ENCODE peak calls at places on chromosomes 3 and 15, in eight cellular contexts. K is GM12865, U is HS-5, D is BE2C, Z is NCI-H748 treated with DMSO at 0.1 percent for 48 hours, M is ovary, H is IMR-90, C is foreskin fibroblast. Q is an unnamed sample.

GRCh38 chr3:81622395-81622794 is 139.1 kb downstream of the GBE1 start:
- DNase-seq in K (no peak), U (no peak), D (no peak), Z (no peak), M (no peak), H (peak), C (no peak), Q (no peak)

GRCh38 chr15:69395460-69395859 is 18.7 kb upstream of the KIF23 start:
- DNase-seq in K (no peak), U (no peak), D (no peak), Z (no peak), M (no peak), H (no peak), C (no peak), Q (no peak)

GRCh38 chr3:38140326-38141172 is 2.1 kb downstream of the MYD88 start:
- DNase-seq in K (no peak), U (no peak), D (no peak), Z (no peak), M (no peak), H (no peak), C (no peak), Q (no peak)

GRCh38 chr3:4738737-4739274 is 240.4 kb upstream of the BHLHE40 start:
- DNase-seq in K (no peak), U (no peak), D (no peak), Z (no peak), M (no peak), H (no peak), C (no peak), Q (no peak)

GRCh38 chr15:40691737-40692136 is 3.2 kb upstream of the RAD51 start:
- DNase-seq in K (no peak), U (no peak), D (no peak), Z (no peak), M (no peak), H (no peak), C (no peak), Q (no peak)

GRCh38 chr15:86135030-86135429 is 55.4 kb downstream of the AGBL1 start:
- DNase-seq in K (no peak), U (no peak), D (no peak), Z (no peak), M (no peak), H (no peak), C (no peak), Q (no peak)

GRCh38 chr15:70722266-70723123 is 40.9 kb downstream of the UACA start:
- DNase-seq in K (peak), U (no peak), D (no peak), Z (peak), M (no peak), H (peak), C (no peak), Q (no peak)

GRCh38 chr3:71690222-71690821 is 34.9 kb downstream of the EIF4E3 start:
- DNase-seq in K (no peak), U (no peak), D (no peak), Z (no peak), M (peak), H (peak), C (peak), Q (no peak)

GRCh38 chr3:43995078-43995928 is 246.4 kb upstream of the TOPAZ1 start:
- DNase-seq in K (peak), U (peak), D (peak), Z (no peak), M (no peak), H (no peak), C (no peak), Q (no peak)

GRCh38 chr15:40858706-40859105 is 14.9 kb downstream of the SPINT1 start:
- DNase-seq in K (no peak), U (no peak), D (no peak), Z (no peak), M (no peak), H (no peak), C (no peak), Q (no peak)

GRCh38 chr3:108513961-108514360 is 3.6 kb upstream of the MYH15 start:
- DNase-seq in K (no peak), U (no peak), D (no peak), Z (no peak), M (no peak), H (peak), C (peak), Q (peak)

GRCh38 chr3:134249935-134250716 is 533 bp downstream of the RYK start:
- DNase-seq in K (peak), U (no peak), D (peak), Z (no peak), M (peak), H (peak), C (peak), Q (no peak)

GRCh38 chr15:31238906-31239305 is 87.7 kb upstream of the KLF13 start:
- DNase-seq in K (no peak), U (no peak), D (no peak), Z (no peak), M (no peak), H (no peak), C (no peak), Q (no peak)

GRCh38 chr3:15326037-15326436 is 6.3 kb downstream of the SH3BP5 start:
- DNase-seq in K (no peak), U (no peak), D (peak), Z (no peak), M (no peak), H (no peak), C (no peak), Q (no peak)